ENCODE peak calls at places on chromosome X, in ten cellular contexts. C is kidney, D is esophagus squamous epithelium, Y is activated B cell treated with CpG ODN at 0.5 μM for 24 hours, Z is Calu3, I is endothelial cell, H is lower leg skin, E is heart right ventricle, G is SK-N-SH, A is LNCaP clone FGC. F is an unnamed sample.

GRCh38 chrX:69182818-69183375 is 17.6 kb upstream of the PJA1 start:
- DNase-seq in C (no peak), D (no peak), Y (no peak), Z (no peak), I (no peak), H (peak), E (no peak), G (no peak), A (no peak), F (no peak)

GRCh38 chrX:82556588-82556987 is 951.5 kb upstream of the POU3F4 start:
- DNase-seq in C (no peak), D (no peak), Y (no peak), Z (no peak), I (no peak), H (no peak), E (no peak), G (no peak), A (no peak), F (no peak)

GRCh38 chrX:71103110-71103983 is 3.2 kb downstream of the CXorf65 start:
- DNase-seq in C (no peak), D (no peak), Y (no peak), Z (peak), I (peak), H (no peak), E (no peak), G (peak), A (no peak), F (peak)

GRCh38 chrX:86021652-86022289 is 25.6 kb downstream of the CHM start:
- DNase-seq in C (no peak), D (no peak), Y (no peak), Z (no peak), I (no peak), H (no peak), E (no peak), G (no peak), A (no peak), F (no peak)

GRCh38 chrX:145190801-145191389 is 56.4 kb upstream of the SPANXN1 start:
- DNase-seq in C (no peak), D (no peak), Y (no peak), Z (no peak), I (no peak), H (no peak), E (no peak), G (peak), A (no peak), F (no peak)

GRCh38 chrX:100829730-100830129 is 9.5 kb downstream of the CSTF2 start:
- DNase-seq in C (no peak), D (no peak), Y (no peak), Z (no peak), I (no peak), H (no peak), E (no peak), G (no peak), A (no peak), F (peak)

GRCh38 chrX:30831082-30831481 is 58.0 kb downstream of the TAB3 start:
- DNase-seq in C (no peak), D (no peak), Y (no peak), Z (no peak), I (no peak), H (no peak), E (no peak), G (no peak), A (no peak), F (peak)

GRCh38 chrX:20517565-20517964 is 250.9 kb upstream of the RPS6KA3 start:
- DNase-seq in C (no peak), D (no peak), Y (no peak), Z (no peak), I (no peak), H (no peak), E (no peak), G (no peak), A (no peak), F (no peak)

GRCh38 chrX:46381630-46382029 is 163.6 kb downstream of the ZNF674 start:
- DNase-seq in C (no peak), D (no peak), Y (no peak), Z (peak), I (peak), H (no peak), E (no peak), G (no peak), A (no peak), F (peak)

GRCh38 chrX:135328421-135329005 is 19.2 kb downstream of the ETDC start:
- DNase-seq in C (no peak), D (no peak), Y (no peak), Z (no peak), I (no peak), H (no peak), E (no peak), G (no peak), A (no peak), F (no peak)

GRCh38 chrX:136779346-136779781 is 1.4 kb downstream of the ARHGEF6 start:
- DNase-seq in C (no peak), D (no peak), Y (no peak), Z (no peak), I (no peak), H (no peak), E (no peak), G (no peak), A (no peak), F (no peak)

GRCh38 chrX:13028871-13029336 is 15.5 kb downstream of the FAM9C start:
- DNase-seq in C (no peak), D (no peak), Y (no peak), Z (peak), I (no peak), H (no peak), E (no peak), G (no peak), A (no peak), F (no peak)

GRCh38 chrX:69070949-69071650 is 94.2 kb downstream of the PJA1 start:
- DNase-seq in C (peak), D (no peak), Y (no peak), Z (no peak), I (no peak), H (peak), E (peak), G (peak), A (no peak), F (no peak)

GRCh38 chrX:134936542-134936941 is 54.2 kb upstream of the SMIM10 start:
- DNase-seq in C (no peak), D (no peak), Y (no peak), Z (no peak), I (no peak), H (no peak), E (no peak), G (no peak), A (no peak), F (no peak)

GRCh38 chrX:67648361-67648760 is 104.5 kb downstream of the AR start:
- DNase-seq in C (no peak), D (no peak), Y (no peak), Z (no peak), I (no peak), H (no peak), E (peak), G (no peak), A (no peak), F (no peak)

GRCh38 chrX:111007238-111007637 is 88.8 kb upstream of the PAK3 start:
- DNase-seq in C (no peak), D (no peak), Y (no peak), Z (no peak), I (no peak), H (no peak), E (no peak), G (no peak), A (no peak), F (no peak)

GRCh38 chrX:25742334-25742733 is 395.8 kb upstream of the MAGEB18 start:
- DNase-seq in C (no peak), D (no peak), Y (no peak), Z (no peak), I (no peak), H (no peak), E (no peak), G (no peak), A (no peak), F (no peak)

GRCh38 chrX:56762707-56763555 is 33.9 kb downstream of the NBDY start:
- DNase-seq in C (peak), D (no peak), Y (no peak), Z (no peak), I (no peak), H (peak), E (no peak), G (no peak), A (no peak), F (no peak)

DNA sequence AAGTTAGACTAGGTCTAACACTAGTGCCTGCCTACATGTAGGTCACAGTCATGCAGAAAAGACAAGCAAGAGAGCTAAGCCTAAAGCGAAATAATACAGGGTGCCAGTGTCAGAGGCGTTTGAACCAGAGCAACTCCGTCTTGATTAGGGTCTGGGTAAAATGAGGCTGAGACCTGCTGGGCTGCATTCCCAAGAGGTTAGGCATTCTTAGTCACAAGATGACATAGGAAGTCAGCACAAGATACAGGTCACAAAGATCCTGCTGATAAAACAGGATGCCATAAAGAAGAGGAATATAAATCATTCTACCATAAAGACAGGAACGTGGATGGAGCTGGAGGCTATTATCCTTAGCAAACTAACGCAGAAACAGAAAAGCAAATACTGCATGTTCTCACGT is 120.9 kb downstream of the BEND2 start:
- DNase-seq in C (no peak), D (no peak), Y (no peak), Z (no peak), I (no peak), H (no peak), E (no peak), G (no peak), A (peak), F (no peak)
- TF ChIP-seq CTCF in C (no peak), D (no peak), Y (no peak), Z (no peak), I (no peak), H (no peak), E (no peak), G (no peak), A (no peak), F (no peak)

DNA sequence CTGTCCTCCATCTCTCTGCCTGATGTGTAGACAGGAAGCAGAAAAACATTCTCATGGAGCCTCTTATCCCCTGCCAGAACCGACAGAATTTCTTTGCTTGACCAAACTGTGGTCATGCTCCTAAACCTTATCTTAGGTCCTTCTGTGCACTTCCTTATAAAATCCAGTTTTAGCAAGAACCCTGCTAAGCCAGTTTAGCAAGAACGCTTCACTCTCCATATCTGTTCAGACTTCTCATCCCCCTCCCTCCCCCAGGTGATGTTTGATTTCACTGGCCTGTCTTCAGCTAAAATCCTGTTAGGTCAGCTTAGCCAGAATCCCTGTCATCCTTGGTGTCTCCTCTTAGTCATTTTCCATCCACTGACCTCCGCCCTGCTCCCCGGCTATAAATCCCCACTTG is 1130.9 kb upstream of the PRKX start:
- DNase-seq in C (no peak), D (no peak), Y (no peak), Z (peak), I (no peak), H (no peak), E (no peak), G (no peak), A (peak), F (no peak)
- TF ChIP-seq CTCF in C (no peak), D (no peak), Y (no peak), Z (no peak), I (no peak), H (no peak), E (no peak), G (no peak), A (no peak), F (no peak)

DNA sequence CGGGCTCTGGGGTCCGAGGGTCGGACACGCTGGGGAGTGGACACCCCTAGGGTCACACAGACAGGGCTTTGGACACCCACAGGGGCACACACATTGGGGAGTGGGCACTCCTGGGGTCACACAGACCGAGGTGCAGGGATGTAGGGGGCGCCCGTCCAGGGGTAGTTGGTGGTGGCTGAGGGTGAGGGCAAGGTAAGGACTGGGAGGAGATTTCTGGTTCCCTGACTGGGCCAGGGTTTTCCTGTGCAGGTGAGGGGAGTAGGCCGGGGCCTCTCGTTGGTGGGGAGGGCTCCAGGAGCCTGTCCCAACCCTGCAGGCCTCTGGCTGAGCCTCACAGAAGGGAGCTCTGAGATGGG is 21.9 kb upstream of the WDR45 start:
- DNase-seq in C (no peak), D (no peak), Y (no peak), Z (no peak), I (no peak), H (no peak), E (no peak), G (no peak), A (no peak), F (no peak)
- TF ChIP-seq CTCF in C (no peak), D (no peak), Y (no peak), Z (no peak), I (no peak), H (no peak), E (no peak), G (peak), A (no peak), F (no peak)

GRCh38 chrX:155094468-155095061 is 23.3 kb downstream of the BRCC3 start:
- DNase-seq in C (no peak), D (no peak), Y (no peak), Z (peak), I (peak), H (no peak), E (no peak), G (peak), A (no peak), F (no peak)
- TF ChIP-seq CTCF in C (peak), D (peak), Y (no peak), Z (peak), I (peak), H (no peak), E (peak), G (peak), A (peak), F (no peak)

F was measured in GM20000.